ENCODE peak calls at places on chromosome 4, in seven cellular contexts. X, W, O, C, J, P and A are unnamed samples.

GRCh38 chr4:24999392-25000104 is 31.2 kb downstream of the LGI2 start:
- DNase-seq in X (no peak), W (no peak), O (no peak), C (no peak), J (no peak), P (no peak), A (no peak)

GRCh38 chr4:167230744-167231143 is 3.5 kb downstream of the SPOCK3 start:
- DNase-seq in X (no peak), W (no peak), O (no peak), C (no peak), J (no peak), P (no peak), A (no peak)

GRCh38 chr4:28831867-28832266 is 1888.3 kb upstream of the PCDH7 start:
- DNase-seq in X (no peak), W (no peak), O (no peak), C (no peak), J (no peak), P (no peak), A (no peak)

GRCh38 chr4:52643846-52644245 is 15.3 kb downstream of the USP46 start:
- DNase-seq in X (peak; percentile 89), W (peak; percentile 91), O (peak; percentile 80), C (peak; percentile 71), J (peak; percentile 57), P (no peak), A (no peak)

GRCh38 chr4:141158219-141158618 is 24.9 kb upstream of the RNF150 start:
- DNase-seq in X (no peak), W (no peak), O (no peak), C (no peak), J (peak; percentile 66), P (peak; percentile 31), A (no peak)

GRCh38 chr4:2253160-2254084 is 8.5 kb downstream of the MXD4 start:
- DNase-seq in X (peak; percentile 50), W (peak; percentile 21), O (no peak), C (peak; percentile 25), J (no peak), P (no peak), A (no peak)

GRCh38 chr4:102552781-102553180 is 51.6 kb downstream of the NFKB1 start:
- DNase-seq in X (no peak), W (no peak), O (no peak), C (no peak), J (no peak), P (peak; percentile 16), A (no peak)

GRCh38 chr4:95985791-95986190 is 145.9 kb downstream of the PDHA2 start:
- DNase-seq in X (no peak), W (no peak), O (no peak), C (no peak), J (no peak), P (no peak), A (no peak)

GRCh38 chr4:183362916-183363542 is 40.8 kb upstream of the CLDN24 start:
- DNase-seq in X (no peak), W (no peak), O (peak; percentile 58), C (no peak), J (no peak), P (no peak), A (no peak)

GRCh38 chr4:3041192-3042142 is 32.9 kb downstream of the HTT-AS start:
- DNase-seq in X (peak; percentile 92), W (peak; percentile 67), O (peak; percentile 64), C (peak; percentile 63), J (peak; percentile 39), P (peak; percentile 38), A (peak; percentile 84)

GRCh38 chr4:123821861-123822260 is 425.3 kb downstream of the SPRY1 start:
- DNase-seq in X (no peak), W (no peak), O (no peak), C (no peak), J (peak; percentile 38), P (no peak), A (no peak)

GRCh38 chr4:126004936-126005335 is 690.2 kb downstream of the FAT4 start:
- DNase-seq in X (no peak), W (no peak), O (peak; percentile 54), C (no peak), J (peak; percentile 35), P (no peak), A (no peak)

GRCh38 chr4:151940926-151941617 is 180.3 kb upstream of the GATB start:
- DNase-seq in X (no peak), W (no peak), O (no peak), C (no peak), J (no peak), P (no peak), A (no peak)

GRCh38 chr4:140595065-140595464 is 26.3 kb upstream of the UCP1 start:
- DNase-seq in X (no peak), W (no peak), O (no peak), C (no peak), J (peak; percentile 8), P (peak; percentile 80), A (no peak)

GRCh38 chr4:10240691-10241090 is 124.1 kb upstream of the WDR1 start:
- DNase-seq in X (no peak), W (no peak), O (no peak), C (no peak), J (no peak), P (no peak), A (no peak)

GRCh38 chr4:81896936-81897335 is 425.2 kb upstream of the RASGEF1B start:
- DNase-seq in X (no peak), W (no peak), O (no peak), C (no peak), J (no peak), P (no peak), A (no peak)

GRCh38 chr4:158622251-158622650 is 49.4 kb downstream of the C4orf46 start:
- DNase-seq in X (no peak), W (no peak), O (no peak), C (no peak), J (no peak), P (no peak), A (no peak)

GRCh38 chr4:10167201-10167600 is 50.6 kb upstream of the WDR1 start:
- DNase-seq in X (no peak), W (no peak), O (no peak), C (no peak), J (no peak), P (no peak), A (no peak)

GRCh38 chr4:100981447-100982204 is 365.7 kb downstream of the PPP3CA start:
- DNase-seq in X (no peak), W (no peak), O (no peak), C (no peak), J (peak; percentile 58), P (no peak), A (peak; percentile 57)

GRCh38 chr4:70704333-70705145 is 16.2 kb downstream of the UTP3 start:
- DNase-seq in X (peak; percentile 84), W (peak; percentile 91), O (peak; percentile 33), C (peak; percentile 91), J (peak; percentile 68), P (peak; percentile 82), A (peak; percentile 69)

GRCh38 chr4:55396305-55397023 is 707 bp downstream of the TMEM165 start:
- DNase-seq in X (peak; percentile 69), W (peak; percentile 63), O (no peak), C (peak; percentile 66), J (peak; percentile 79), P (peak; percentile 21), A (no peak)

GRCh38 chr4:40190880-40191815 is 5.7 kb upstream of the RHOH start:
- DNase-seq in X (no peak), W (no peak), O (no peak), C (no peak), J (no peak), P (peak; percentile 57), A (no peak)

GRCh38 chr4:80093563-80093962 is 20.5 kb upstream of the ANTXR2 start:
- DNase-seq in X (no peak), W (no peak), O (no peak), C (no peak), J (no peak), P (no peak), A (no peak)

GRCh38 chr4:30863031-30863430 is 142.9 kb downstream of the PCDH7 start:
- DNase-seq in X (no peak), W (no peak), O (peak; percentile 27), C (no peak), J (peak; percentile 81), P (no peak), A (no peak)

GRCh38 chr4:84750260-84750955 is 167.5 kb downstream of the CDS1 start:
- DNase-seq in X (no peak), W (no peak), O (peak; percentile 7), C (no peak), J (peak; percentile 71), P (peak; percentile 53), A (no peak)

GRCh38 chr4:71198958-71199357 is 139.9 kb upstream of the SLC4A4 start:
- DNase-seq in X (no peak), W (no peak), O (no peak), C (no peak), J (no peak), P (peak; percentile 73), A (no peak)

GRCh38 chr4:8607603-8608481 is 15.3 kb downstream of the CPZ start:
- DNase-seq in X (no peak), W (no peak), O (no peak), C (no peak), J (no peak), P (peak; percentile 28), A (no peak)
- TF ChIP-seq CTCF in X (peak; percentile 93), W (peak; percentile 99), O (peak; percentile 88), C (peak; percentile 82), J (peak; percentile 82), P (peak; percentile 91), A (peak; percentile 99)

GRCh38 chr4:88792821-88793220 is 95.2 kb upstream of the NAP1L5 start:
- DNase-seq in X (no peak), W (no peak), O (peak; percentile 36), C (no peak), J (no peak), P (no peak), A (no peak)

GRCh38 chr4:88794087-88794486 is 96.5 kb upstream of the NAP1L5 start:
- DNase-seq in X (no peak), W (no peak), O (no peak), C (no peak), J (no peak), P (no peak), A (no peak)

GRCh38 chr4:88793473-88793872 is 95.8 kb upstream of the NAP1L5 start:
- DNase-seq in X (no peak), W (no peak), O (no peak), C (no peak), J (no peak), P (no peak), A (no peak)

GRCh38 chr4:88792268-88792781 is 94.7 kb upstream of the NAP1L5 start:
- DNase-seq in X (no peak), W (no peak), O (peak; percentile 79), C (no peak), J (peak; percentile 71), P (no peak), A (no peak)

GRCh38 chr4:88791274-88791673 is 93.6 kb upstream of the NAP1L5 start:
- DNase-seq in X (no peak), W (no peak), O (no peak), C (no peak), J (peak; percentile 14), P (peak; percentile 46), A (no peak)
- TF ChIP-seq CTCF in X (no peak), W (peak; percentile 18), O (peak; percentile 29), C (no peak), J (peak; percentile 6), P (peak; percentile 36), A (no peak)

GRCh38 chr4:6943012-6943869 is 33.6 kb downstream of the TBC1D14 start:
- DNase-seq in X (no peak), W (no peak), O (no peak), C (no peak), J (no peak), P (no peak), A (no peak)
- TF ChIP-seq CTCF in X (no peak), W (no peak), O (no peak), C (no peak), J (no peak), P (no peak), A (no peak)

GRCh38 chr4:105631818-105632400 is 76.6 kb downstream of the INTS12 start:
- DNase-seq in X (no peak), W (no peak), O (no peak), C (no peak), J (no peak), P (peak; percentile 46), A (no peak)
- TF ChIP-seq CTCF in X (peak; percentile 17), W (no peak), O (no peak), C (no peak), J (no peak), P (peak; percentile 23), A (peak; percentile 77)